ENCODE peak calls at places on chromosomes 5 and 9, in nine cellular contexts. One of them, this sample, is unnamed.

GRCh38 chr5:54673523-54674225 is 156.1 kb downstream of the SNX18 start:
- DNase-seq in choroid plexus epithelial cell: peak; percentile 93
- DNase-seq in psoas muscle: peak; percentile 64
- DNase-seq in colonic mucosa: peak; percentile 29
- DNase-seq in body of pancreas: peak; percentile 76
- DNase-seq in GM12865: peak; percentile 60
- DNase-seq in fibroblast of mammary gland: no peak
- DNase-seq in osteoblast: no peak
- DNase-seq in foreskin fibroblast: peak; percentile 31
- DNase-seq in this sample: no peak

GRCh38 chr5:154092356-154092755 is 53.6 kb downstream of the MFAP3 start:
- DNase-seq in choroid plexus epithelial cell: peak; percentile 84
- DNase-seq in psoas muscle: no peak
- DNase-seq in colonic mucosa: no peak
- DNase-seq in body of pancreas: no peak
- DNase-seq in GM12865: no peak
- DNase-seq in fibroblast of mammary gland: no peak
- DNase-seq in osteoblast: no peak
- DNase-seq in foreskin fibroblast: peak; percentile 27
- DNase-seq in this sample: no peak

GRCh38 chr5:514101-514485 is 10.2 kb downstream of the SLC9A3 start:
- DNase-seq in choroid plexus epithelial cell: no peak
- DNase-seq in psoas muscle: no peak
- DNase-seq in colonic mucosa: no peak
- DNase-seq in body of pancreas: no peak
- DNase-seq in GM12865: no peak
- DNase-seq in fibroblast of mammary gland: no peak
- DNase-seq in osteoblast: no peak
- DNase-seq in foreskin fibroblast: no peak
- DNase-seq in this sample: no peak

GRCh38 chr5:93874080-93874479 is 132.7 kb upstream of the POU5F2 start:
- DNase-seq in choroid plexus epithelial cell: peak; percentile 18
- DNase-seq in psoas muscle: no peak
- DNase-seq in colonic mucosa: no peak
- DNase-seq in body of pancreas: no peak
- DNase-seq in GM12865: peak; percentile 5
- DNase-seq in fibroblast of mammary gland: peak; percentile 49
- DNase-seq in osteoblast: peak; percentile 75
- DNase-seq in foreskin fibroblast: peak; percentile 63
- DNase-seq in this sample: no peak

GRCh38 chr9:110088099-110088498 is 119.9 kb downstream of the C9orf152 start:
- DNase-seq in choroid plexus epithelial cell: no peak
- DNase-seq in psoas muscle: no peak
- DNase-seq in colonic mucosa: no peak
- DNase-seq in body of pancreas: no peak
- DNase-seq in GM12865: peak; percentile 37
- DNase-seq in fibroblast of mammary gland: peak; percentile 45
- DNase-seq in osteoblast: no peak
- DNase-seq in foreskin fibroblast: peak; percentile 52
- DNase-seq in this sample: no peak

GRCh38 chr9:84436386-84437114 is 96.0 kb upstream of the SLC28A3 start:
- DNase-seq in choroid plexus epithelial cell: no peak
- DNase-seq in psoas muscle: peak; percentile 54
- DNase-seq in colonic mucosa: no peak
- DNase-seq in body of pancreas: no peak
- DNase-seq in GM12865: no peak
- DNase-seq in fibroblast of mammary gland: no peak
- DNase-seq in osteoblast: no peak
- DNase-seq in foreskin fibroblast: no peak
- DNase-seq in this sample: no peak

GRCh38 chr5:126931968-126932622 is 98.3 kb downstream of the MARCHF3 start:
- DNase-seq in choroid plexus epithelial cell: no peak
- DNase-seq in psoas muscle: no peak
- DNase-seq in colonic mucosa: no peak
- DNase-seq in body of pancreas: no peak
- DNase-seq in GM12865: no peak
- DNase-seq in fibroblast of mammary gland: no peak
- DNase-seq in osteoblast: no peak
- DNase-seq in foreskin fibroblast: no peak
- DNase-seq in this sample: no peak

GRCh38 chr9:115597330-115597729 is 479.4 kb upstream of the TNC start:
- DNase-seq in choroid plexus epithelial cell: peak; percentile 49
- DNase-seq in psoas muscle: no peak
- DNase-seq in colonic mucosa: no peak
- DNase-seq in body of pancreas: no peak
- DNase-seq in GM12865: no peak
- DNase-seq in fibroblast of mammary gland: peak; percentile 31
- DNase-seq in osteoblast: no peak
- DNase-seq in foreskin fibroblast: no peak
- DNase-seq in this sample: no peak

GRCh38 chr9:20041717-20042116 is 252.9 kb upstream of the SLC24A2 start:
- DNase-seq in choroid plexus epithelial cell: no peak
- DNase-seq in psoas muscle: no peak
- DNase-seq in colonic mucosa: no peak
- DNase-seq in body of pancreas: no peak
- DNase-seq in GM12865: no peak
- DNase-seq in fibroblast of mammary gland: no peak
- DNase-seq in osteoblast: no peak
- DNase-seq in foreskin fibroblast: no peak
- DNase-seq in this sample: no peak

GRCh38 chr9:124708633-124709032 is 62.5 kb downstream of the NR6A1 start:
- DNase-seq in choroid plexus epithelial cell: peak; percentile 6
- DNase-seq in psoas muscle: no peak
- DNase-seq in colonic mucosa: peak; percentile 44
- DNase-seq in body of pancreas: no peak
- DNase-seq in GM12865: no peak
- DNase-seq in fibroblast of mammary gland: peak; percentile 31
- DNase-seq in osteoblast: peak; percentile 71
- DNase-seq in foreskin fibroblast: peak; percentile 54
- DNase-seq in this sample: no peak

GRCh38 chr9:121895836-121896544 is 197.1 kb downstream of the TTLL11 start:
- DNase-seq in choroid plexus epithelial cell: peak; percentile 59
- DNase-seq in psoas muscle: no peak
- DNase-seq in colonic mucosa: peak; percentile 52
- DNase-seq in body of pancreas: peak; percentile 55
- DNase-seq in GM12865: no peak
- DNase-seq in fibroblast of mammary gland: peak; percentile 73
- DNase-seq in osteoblast: no peak
- DNase-seq in foreskin fibroblast: peak; percentile 49
- DNase-seq in this sample: no peak

GRCh38 chr9:98603821-98604383 is 104.8 kb downstream of the GABBR2 start:
- DNase-seq in choroid plexus epithelial cell: no peak
- DNase-seq in psoas muscle: no peak
- DNase-seq in colonic mucosa: no peak
- DNase-seq in body of pancreas: no peak
- DNase-seq in GM12865: no peak
- DNase-seq in fibroblast of mammary gland: peak; percentile 74
- DNase-seq in osteoblast: no peak
- DNase-seq in foreskin fibroblast: no peak
- DNase-seq in this sample: no peak

GRCh38 chr9:83934569-83935275 is 13.5 kb upstream of the KIF27 start:
- DNase-seq in choroid plexus epithelial cell: peak; percentile 90
- DNase-seq in psoas muscle: no peak
- DNase-seq in colonic mucosa: no peak
- DNase-seq in body of pancreas: no peak
- DNase-seq in GM12865: no peak
- DNase-seq in fibroblast of mammary gland: peak; percentile 83
- DNase-seq in osteoblast: no peak
- DNase-seq in foreskin fibroblast: peak; percentile 75
- DNase-seq in this sample: no peak

GRCh38 chr9:111559000-111559610 is 34.1 kb downstream of the ZNF483 start:
- DNase-seq in choroid plexus epithelial cell: peak; percentile 46
- DNase-seq in psoas muscle: no peak
- DNase-seq in colonic mucosa: no peak
- DNase-seq in body of pancreas: no peak
- DNase-seq in GM12865: no peak
- DNase-seq in fibroblast of mammary gland: peak; percentile 85
- DNase-seq in osteoblast: peak; percentile 69
- DNase-seq in foreskin fibroblast: peak; percentile 68
- DNase-seq in this sample: no peak

GRCh38 chr9:14127656-14128055 is 186.3 kb downstream of the NFIB start:
- DNase-seq in choroid plexus epithelial cell: peak; percentile 50
- DNase-seq in psoas muscle: no peak
- DNase-seq in colonic mucosa: no peak
- DNase-seq in body of pancreas: no peak
- DNase-seq in GM12865: no peak
- DNase-seq in fibroblast of mammary gland: peak; percentile 58
- DNase-seq in osteoblast: peak; percentile 21
- DNase-seq in foreskin fibroblast: peak; percentile 31
- DNase-seq in this sample: no peak

GRCh38 chr5:55031492-55031891 is 7.4 kb downstream of the GZMK start:
- DNase-seq in choroid plexus epithelial cell: peak; percentile 36
- DNase-seq in psoas muscle: no peak
- DNase-seq in colonic mucosa: no peak
- DNase-seq in body of pancreas: no peak
- DNase-seq in GM12865: no peak
- DNase-seq in fibroblast of mammary gland: no peak
- DNase-seq in osteoblast: peak; percentile 88
- DNase-seq in foreskin fibroblast: no peak
- DNase-seq in this sample: no peak

GRCh38 chr5:92471861-92472260 is 1088.7 kb upstream of the ARRDC3 start:
- DNase-seq in choroid plexus epithelial cell: no peak
- DNase-seq in psoas muscle: no peak
- DNase-seq in colonic mucosa: no peak
- DNase-seq in body of pancreas: no peak
- DNase-seq in GM12865: no peak
- DNase-seq in fibroblast of mammary gland: no peak
- DNase-seq in osteoblast: no peak
- DNase-seq in foreskin fibroblast: no peak
- DNase-seq in this sample: no peak

GRCh38 chr5:92468307-92468706 is 1085.2 kb upstream of the ARRDC3 start:
- DNase-seq in choroid plexus epithelial cell: no peak
- DNase-seq in psoas muscle: no peak
- DNase-seq in colonic mucosa: no peak
- DNase-seq in body of pancreas: no peak
- DNase-seq in GM12865: no peak
- DNase-seq in fibroblast of mammary gland: no peak
- DNase-seq in osteoblast: no peak
- DNase-seq in foreskin fibroblast: no peak
- DNase-seq in this sample: no peak

GRCh38 chr5:92472981-92473566 is 1090.0 kb upstream of the ARRDC3 start:
- DNase-seq in choroid plexus epithelial cell: no peak
- DNase-seq in psoas muscle: no peak
- DNase-seq in colonic mucosa: no peak
- DNase-seq in body of pancreas: no peak
- DNase-seq in GM12865: no peak
- DNase-seq in fibroblast of mammary gland: no peak
- DNase-seq in osteoblast: no peak
- DNase-seq in foreskin fibroblast: no peak
- DNase-seq in this sample: no peak

GRCh38 chr5:92467695-92468094 is 1084.6 kb upstream of the ARRDC3 start:
- DNase-seq in choroid plexus epithelial cell: no peak
- DNase-seq in psoas muscle: no peak
- DNase-seq in colonic mucosa: no peak
- DNase-seq in body of pancreas: no peak
- DNase-seq in GM12865: no peak
- DNase-seq in fibroblast of mammary gland: no peak
- DNase-seq in osteoblast: no peak
- DNase-seq in foreskin fibroblast: no peak
- DNase-seq in this sample: no peak

DNA sequence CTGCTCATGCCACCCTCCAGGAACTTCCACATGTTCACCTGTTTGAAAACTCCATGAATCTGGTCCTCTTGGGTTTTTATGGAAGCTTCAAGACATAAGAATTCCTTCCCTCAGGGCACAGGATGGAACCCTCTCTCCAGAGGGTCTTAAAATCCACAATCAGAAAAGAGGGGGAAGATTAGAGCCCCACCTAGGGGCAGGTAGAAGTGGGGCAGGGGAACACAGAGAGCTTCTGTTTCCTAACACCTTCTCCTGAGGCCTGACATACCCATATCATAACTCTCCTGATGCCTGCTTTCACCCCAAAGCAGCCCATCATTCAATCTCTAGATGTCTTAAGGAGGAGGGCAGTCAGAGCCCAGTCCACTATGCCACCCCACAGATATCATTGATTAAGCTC is 1087.7 kb upstream of the ARRDC3 start:
- DNase-seq in choroid plexus epithelial cell: no peak
- DNase-seq in psoas muscle: no peak
- DNase-seq in colonic mucosa: no peak
- DNase-seq in body of pancreas: no peak
- DNase-seq in GM12865: no peak
- DNase-seq in fibroblast of mammary gland: no peak
- DNase-seq in osteoblast: no peak
- DNase-seq in foreskin fibroblast: no peak
- DNase-seq in this sample: no peak
- TF ChIP-seq CTCF in choroid plexus epithelial cell: peak; percentile 7
- TF ChIP-seq CTCF in psoas muscle: no peak
- TF ChIP-seq CTCF in colonic mucosa: no peak
- TF ChIP-seq CTCF in body of pancreas: no peak
- TF ChIP-seq CTCF in GM12865: peak; percentile 46
- TF ChIP-seq CTCF in fibroblast of mammary gland: no peak
- TF ChIP-seq CTCF in osteoblast: no peak
- TF ChIP-seq CTCF in foreskin fibroblast: no peak
- TF ChIP-seq CTCF in this sample: no peak

GRCh38 chr5:165495829-165496380 is 1990.5 kb downstream of the MAT2B start:
- DNase-seq in choroid plexus epithelial cell: peak; percentile 36
- DNase-seq in psoas muscle: no peak
- DNase-seq in colonic mucosa: no peak
- DNase-seq in body of pancreas: no peak
- DNase-seq in GM12865: no peak
- DNase-seq in fibroblast of mammary gland: peak; percentile 37
- DNase-seq in osteoblast: no peak
- DNase-seq in foreskin fibroblast: no peak
- DNase-seq in this sample: no peak
- TF ChIP-seq CTCF in choroid plexus epithelial cell: no peak
- TF ChIP-seq CTCF in psoas muscle: no peak
- TF ChIP-seq CTCF in colonic mucosa: no peak
- TF ChIP-seq CTCF in body of pancreas: no peak
- TF ChIP-seq CTCF in GM12865: no peak
- TF ChIP-seq CTCF in fibroblast of mammary gland: no peak
- TF ChIP-seq CTCF in osteoblast: no peak
- TF ChIP-seq CTCF in foreskin fibroblast: no peak
- TF ChIP-seq CTCF in this sample: no peak

DNA sequence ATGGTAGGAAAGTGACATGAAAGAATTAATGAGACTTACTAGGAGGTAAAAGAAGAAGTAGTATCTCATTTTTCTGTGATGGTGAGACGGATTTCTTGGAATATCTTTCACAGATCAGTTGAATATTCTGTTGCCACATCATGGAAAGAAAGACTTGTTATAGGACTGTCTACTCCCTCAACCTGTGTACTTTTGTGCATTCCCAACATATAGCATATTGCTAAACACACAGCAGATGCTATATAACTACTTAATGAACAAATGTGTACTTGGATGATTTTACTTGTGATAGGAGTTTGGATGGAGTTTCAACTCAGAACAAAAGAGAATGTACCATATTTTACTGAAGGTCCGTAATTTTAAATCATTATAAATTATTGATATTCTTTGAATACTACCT is 128.5 kb downstream of the LURAP1L start:
- DNase-seq in choroid plexus epithelial cell: no peak
- DNase-seq in psoas muscle: no peak
- DNase-seq in colonic mucosa: no peak
- DNase-seq in body of pancreas: no peak
- DNase-seq in GM12865: no peak
- DNase-seq in fibroblast of mammary gland: no peak
- DNase-seq in osteoblast: no peak
- DNase-seq in foreskin fibroblast: no peak
- DNase-seq in this sample: no peak
- TF ChIP-seq CTCF in choroid plexus epithelial cell: no peak
- TF ChIP-seq CTCF in psoas muscle: no peak
- TF ChIP-seq CTCF in colonic mucosa: no peak
- TF ChIP-seq CTCF in body of pancreas: no peak
- TF ChIP-seq CTCF in GM12865: no peak
- TF ChIP-seq CTCF in fibroblast of mammary gland: no peak
- TF ChIP-seq CTCF in osteoblast: no peak
- TF ChIP-seq CTCF in foreskin fibroblast: no peak
- TF ChIP-seq CTCF in this sample: no peak

GRCh38 chr9:87113892-87114291 is 166.6 kb upstream of the GAS1 start:
- DNase-seq in choroid plexus epithelial cell: no peak
- DNase-seq in psoas muscle: no peak
- DNase-seq in colonic mucosa: no peak
- DNase-seq in body of pancreas: no peak
- DNase-seq in GM12865: no peak
- DNase-seq in fibroblast of mammary gland: peak; percentile 53
- DNase-seq in osteoblast: no peak
- DNase-seq in foreskin fibroblast: peak; percentile 61
- DNase-seq in this sample: no peak
- TF ChIP-seq CTCF in choroid plexus epithelial cell: peak; percentile 37
- TF ChIP-seq CTCF in psoas muscle: no peak
- TF ChIP-seq CTCF in colonic mucosa: no peak
- TF ChIP-seq CTCF in body of pancreas: no peak
- TF ChIP-seq CTCF in GM12865: no peak
- TF ChIP-seq CTCF in fibroblast of mammary gland: peak; percentile 40
- TF ChIP-seq CTCF in osteoblast: peak; percentile 22
- TF ChIP-seq CTCF in foreskin fibroblast: no peak
- TF ChIP-seq CTCF in this sample: no peak

This sample was measured in type B pancreatic cell.